ENCODE peak calls at places on chromosomes 1 and 21, in five cellular contexts. K is breast epithelium, C is WERI-Rb-1, Z is fibroblast of lung, O is HFF-Myc. T is an unnamed sample.

GRCh38 chr1:223153177-223154119 is 10.4 kb upstream of the TLR5 start:
- DNase-seq in K (no peak), Z (peak; percentile 67), O (no peak), C (no peak), T (no peak)

GRCh38 chr1:30274937-30275621 is 448.3 kb downstream of the MATN1 start:
- DNase-seq in O (no peak), C (no peak), K (no peak), Z (no peak), T (no peak)

GRCh38 chr1:11178021-11179015 is 10.8 kb upstream of the ANGPTL7 start:
- DNase-seq in Z (peak; percentile 45), C (no peak), K (no peak), O (no peak), T (peak; percentile 54)

GRCh38 chr1:38763106-38763505 is 96.5 kb downstream of the RRAGC start:
- DNase-seq in Z (no peak), C (no peak), K (no peak), O (no peak), T (no peak)

GRCh38 chr1:3697810-3698209 is 45.5 kb downstream of the TP73 start:
- DNase-seq in O (no peak), K (no peak), C (no peak), Z (no peak), T (no peak)

GRCh38 chr21:42250422-42251403 is 31.8 kb downstream of the ABCG1 start:
- DNase-seq in K (no peak), C (no peak), Z (no peak), O (no peak), T (no peak)

GRCh38 chr1:85495556-85495955 is 30.6 kb upstream of the DDAH1 start:
- DNase-seq in K (peak; percentile 62), C (peak; percentile 52), Z (peak; percentile 85), O (no peak), T (no peak)

GRCh38 chr1:219385786-219386427 is 212.2 kb downstream of the LYPLAL1 start:
- DNase-seq in O (no peak), K (no peak), C (peak; percentile 73), Z (peak; percentile 65), T (peak; percentile 14)

GRCh38 chr1:118101445-118101844 is 83.6 kb downstream of the SPAG17 start:
- DNase-seq in C (no peak), O (no peak), K (no peak), Z (peak; percentile 72), T (no peak)

DNA sequence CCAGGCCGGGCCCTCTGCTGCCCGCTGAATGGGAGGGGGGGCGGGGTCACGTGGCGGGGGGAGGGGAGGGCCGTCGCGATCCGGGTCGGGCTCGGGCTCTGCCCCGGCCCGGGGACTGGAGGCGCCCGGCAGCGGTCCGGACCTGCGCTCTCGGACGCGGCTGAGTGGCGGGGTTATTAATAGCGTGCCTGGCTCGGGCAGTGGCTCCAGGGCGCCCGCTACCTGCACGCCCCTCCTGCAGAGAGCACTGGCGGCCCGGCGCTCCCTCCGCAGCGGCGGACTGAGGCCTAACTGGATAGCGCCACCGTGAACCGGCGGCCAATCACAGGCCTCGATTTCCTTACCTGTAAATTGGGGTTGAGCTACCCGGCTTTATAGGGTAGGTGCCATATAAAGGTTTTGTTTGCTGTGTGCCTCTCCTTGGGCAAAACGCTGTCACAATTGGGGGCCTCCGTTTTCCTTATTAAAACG is 28.0 kb downstream of the AHDC1 start:
- DNase-seq in C (no peak), Z (peak; percentile 55), O (no peak), K (no peak), T (no peak)
- TF ChIP-seq CTCF in C (no peak), Z (no peak), O (no peak), K (no peak), T (no peak)

DNA sequence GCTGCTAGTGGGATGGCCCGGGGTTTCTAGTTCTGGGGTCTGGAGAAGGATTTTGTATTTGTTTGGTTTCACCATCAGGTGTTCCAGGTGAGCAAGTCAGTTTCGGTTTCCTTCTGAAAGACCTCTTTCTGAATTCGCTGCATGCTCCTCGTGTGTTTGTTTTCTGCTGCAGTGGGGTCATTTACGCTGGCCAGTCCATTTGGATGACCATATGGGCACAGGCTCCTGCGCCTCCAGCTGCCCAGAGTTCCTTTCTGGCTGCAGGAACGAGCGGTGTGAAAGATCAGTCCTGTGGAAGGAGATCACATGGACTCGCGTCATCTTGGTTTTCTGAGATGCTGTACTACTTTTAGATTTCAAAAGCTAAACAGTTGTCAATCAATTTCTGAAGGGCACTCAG is 83.7 kb upstream of the GCLM start:
- DNase-seq in C (no peak), Z (no peak), K (no peak), O (no peak), T (no peak)
- H3K4me3 ChIP-seq in C (no peak overlapping the region), Z (no peak overlapping the region), K (no peak overlapping the region), O (no peak overlapping the region), T (no peak overlapping the region)

DNA sequence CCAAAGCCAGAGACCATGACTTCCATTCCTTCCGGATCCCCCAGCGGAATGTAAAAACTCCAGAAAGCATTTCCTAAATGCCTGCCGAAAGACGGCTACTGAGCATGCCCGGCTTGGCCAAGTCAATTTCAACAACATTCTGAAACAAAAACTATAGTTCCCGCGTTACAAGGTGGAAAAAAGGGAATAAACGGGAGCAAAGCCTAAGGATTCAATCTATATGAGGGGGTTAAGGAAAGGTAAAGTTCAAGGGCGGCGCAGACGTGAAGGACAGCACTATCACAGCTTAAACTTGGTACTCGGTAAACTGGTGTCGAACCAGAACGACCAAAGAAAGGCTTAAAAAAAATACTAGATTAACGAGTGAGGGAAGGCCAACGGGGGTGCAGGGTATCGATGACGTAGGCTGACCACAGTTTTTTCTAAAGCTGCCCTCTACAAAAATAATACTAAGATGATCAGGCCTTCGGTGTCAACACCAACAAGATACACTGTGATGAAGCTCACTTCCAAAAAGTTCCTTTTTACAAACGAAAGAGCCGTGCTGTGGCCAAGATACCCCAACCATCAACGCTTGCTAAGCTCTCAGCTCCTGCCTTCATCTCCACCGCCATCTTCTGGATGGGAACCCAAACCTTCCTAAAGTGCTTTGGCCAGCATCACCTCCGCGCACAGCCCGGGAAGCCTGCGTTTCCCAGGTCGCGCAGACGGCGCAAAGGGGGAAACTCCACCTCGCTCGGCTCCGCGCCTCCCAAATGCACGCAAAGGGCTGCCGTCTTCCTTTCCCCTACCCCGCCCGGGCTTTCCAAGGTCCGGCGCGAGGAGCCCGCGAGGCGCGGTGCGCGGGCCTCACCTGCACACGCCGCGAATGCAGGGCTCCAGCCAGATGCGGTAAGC is 730 bp downstream of the USP48 start:
- DNase-seq in Z (peak; percentile 57), O (no peak), C (peak; percentile 65), K (peak; percentile 53), T (peak; percentile 29)
- TF ChIP-seq CTCF in Z (peak; percentile 36), O (peak; percentile 12), C (peak; percentile 51), K (no peak), T (peak; percentile 12)

DNA sequence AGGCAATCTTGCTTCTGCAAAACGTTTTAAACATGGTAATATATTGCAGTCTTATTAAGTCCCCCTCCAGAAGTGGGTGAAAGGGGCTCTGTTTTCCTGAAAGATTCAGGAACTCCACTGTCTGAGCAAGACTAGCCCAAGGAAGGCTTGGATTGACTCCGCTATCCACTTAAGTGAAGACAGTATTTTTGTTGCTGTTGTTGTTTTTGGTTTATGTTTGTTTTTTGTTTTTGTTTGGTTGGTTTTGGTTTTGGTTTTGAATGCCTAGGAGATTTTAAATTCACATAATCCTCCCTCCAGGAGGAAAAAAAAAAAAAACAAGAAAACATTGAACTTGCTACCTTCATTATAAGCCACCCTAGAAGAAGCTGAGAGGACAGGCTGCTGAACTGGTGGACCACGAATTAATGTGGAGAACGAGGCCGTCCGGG is 29.1 kb upstream of the NFIA start:
- DNase-seq in O (no peak), C (no peak), Z (no peak), K (no peak), T (no peak)
- H3K4me3 ChIP-seq in O (no peak overlapping the region), C (peak overlapping the region; percentile 21), Z (peak overlapping the region; percentile 40), K (peak overlapping the region; percentile 56), T (peak overlapping the region; percentile 26)

DNA sequence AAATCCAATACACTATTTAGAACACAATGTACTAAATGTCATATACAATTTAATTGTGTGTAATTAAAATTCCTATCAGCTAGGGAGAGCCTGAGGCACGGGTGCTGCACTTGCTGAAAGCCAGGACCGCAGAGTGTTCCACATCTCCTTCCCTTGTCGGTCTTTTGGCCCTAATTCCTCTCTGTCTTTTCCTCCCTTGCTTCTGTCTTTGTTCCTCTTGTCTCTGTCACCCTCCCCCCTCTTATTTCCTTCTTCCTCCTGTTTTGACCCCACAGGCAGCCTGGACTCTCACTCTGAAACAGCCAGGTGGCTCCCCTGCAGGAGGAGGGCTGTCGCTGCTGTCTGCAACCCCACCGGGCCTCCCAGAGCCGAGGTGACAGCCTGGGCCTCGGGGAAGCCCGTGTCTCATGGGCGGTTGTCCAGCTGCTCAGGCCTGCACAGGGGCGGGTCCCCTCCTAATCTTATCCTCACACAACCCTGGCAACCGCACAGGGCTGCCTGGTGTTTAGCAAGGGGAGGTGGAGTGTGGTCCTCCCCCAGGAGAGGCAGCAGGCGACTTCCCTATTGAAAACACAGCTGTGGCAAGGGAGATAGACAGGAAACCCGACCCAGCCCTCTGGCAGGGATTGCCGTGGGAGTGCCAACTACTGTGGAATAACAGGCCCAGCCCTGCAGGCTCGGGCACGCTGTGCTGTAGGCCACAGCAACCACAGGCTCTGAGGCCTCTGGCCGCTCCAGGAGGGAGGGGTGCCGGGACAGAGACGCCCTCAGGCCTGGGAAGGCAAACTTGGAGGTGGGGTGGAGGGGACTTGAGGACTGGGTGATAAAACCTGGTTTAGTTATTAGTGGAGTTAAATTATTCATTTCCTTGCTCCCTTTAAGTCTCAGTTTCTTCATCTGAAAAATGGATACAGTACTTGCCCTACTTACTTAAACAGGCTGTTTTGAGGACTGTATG is 68.8 kb upstream of the WDR26 start:
- DNase-seq in Z (peak; percentile 91), C (peak; percentile 92), O (no peak), K (peak; percentile 76), T (peak; percentile 93)
- TF ChIP-seq CTCF in Z (peak; percentile 6), C (peak; percentile 21), O (no peak), K (no peak), T (no peak)